ENCODE peak calls at places on chromosomes 6 and 20, in seven cellular contexts. I is neuronal stem cell, S is GM12865, Y is left ventricle myocardium inferior, T is tibial nerve, M is amygdala, O is RWPE1. E is an unnamed sample.

GRCh38 chr6:130625825-130626500 is 201.2 kb upstream of the SMLR1 start:
- DNase-seq in S (peak; percentile 70), T (no peak), O (peak; percentile 25), Y (no peak), I (no peak), M (no peak), E (no peak)

GRCh38 chr6:53811082-53811481 is 16.3 kb downstream of the LRRC1 start:
- DNase-seq in O (no peak), S (peak; percentile 57), Y (no peak), T (no peak), I (no peak), M (no peak), E (no peak)

GRCh38 chr6:112980676-112981075 is 633.5 kb downstream of the RFPL4B start:
- DNase-seq in M (no peak), I (no peak), T (no peak), S (no peak), Y (no peak), O (no peak), E (no peak)

GRCh38 chr6:108608453-108609275 is 47.9 kb downstream of the FOXO3 start:
- DNase-seq in S (peak; percentile 61), M (no peak), I (no peak), O (no peak), T (no peak), Y (no peak), E (no peak)

GRCh38 chr6:53986721-53987526 is 124.3 kb upstream of the MLIP start:
- DNase-seq in S (no peak), I (no peak), Y (no peak), M (no peak), O (no peak), T (no peak), E (no peak)

GRCh38 chr6:27650620-27651370 is 177.9 kb upstream of the ZNF184 start:
- DNase-seq in M (no peak), T (no peak), Y (no peak), I (peak; percentile 62), O (no peak), S (peak; percentile 85), E (no peak)

GRCh38 chr20:42589976-42590639 is 599.6 kb downstream of the PTPRT start:
- DNase-seq in S (no peak), I (no peak), Y (no peak), M (no peak), T (no peak), O (no peak), E (no peak)

GRCh38 chr6:16257999-16258708 is 19.8 kb downstream of the GMPR start:
- DNase-seq in S (no peak), Y (no peak), T (no peak), M (no peak), O (no peak), I (no peak), E (no peak)

GRCh38 chr6:113630365-113630737 is 226.8 kb upstream of the MARCKS start:
- DNase-seq in M (no peak), I (no peak), T (no peak), S (peak; percentile 65), Y (no peak), O (no peak), E (no peak)

GRCh38 chr20:4550740-4551139 is 171.0 kb upstream of the PRND start:
- DNase-seq in Y (no peak), T (no peak), M (no peak), I (no peak), O (peak; percentile 61), S (no peak), E (no peak)

GRCh38 chr6:39543117-39543516 is 182.1 kb downstream of the KIF6 start:
- DNase-seq in I (no peak), S (no peak), M (no peak), O (no peak), Y (peak; percentile 58), T (no peak), E (no peak)

GRCh38 chr6:151958332-151958731 is 150.8 kb downstream of the ESR1 start:
- DNase-seq in M (no peak), T (no peak), S (no peak), O (peak; percentile 16), Y (no peak), I (no peak), E (no peak)